ENCODE peak calls at places on chromosomes 4 and X, in six cellular contexts. A, K, U, Z, V and X are unnamed samples.

GRCh38 chrX:4572652-4573051 is 859.2 kb upstream of the PRKX start:
- DNase-seq in A (no peak), K (no peak), U (no peak), Z (no peak), V (no peak), X (no peak)

GRCh38 chr4:19614171-19614570 is 637.5 kb upstream of the SLIT2 start:
- DNase-seq in A (no peak), K (no peak), U (no peak), Z (no peak), V (peak; percentile 7), X (no peak)

GRCh38 chr4:4766570-4766969 is 92.9 kb upstream of the MSX1 start:
- DNase-seq in A (no peak), K (no peak), U (no peak), Z (no peak), V (no peak), X (no peak)

GRCh38 chr4:184747034-184747830 is 13.3 kb upstream of the CENPU start:
- DNase-seq in A (no peak), K (no peak), U (peak; percentile 44), Z (no peak), V (no peak), X (no peak)

GRCh38 chr4:101693842-101694398 is 96.6 kb upstream of the BANK1 start:
- DNase-seq in A (no peak), K (peak; percentile 57), U (no peak), Z (no peak), V (no peak), X (no peak)

GRCh38 chr4:150501983-150502382 is 80.0 kb upstream of the MAB21L2 start:
- DNase-seq in A (no peak), K (no peak), U (no peak), Z (no peak), V (no peak), X (no peak)

GRCh38 chr4:185559913-185560281 is 24.6 kb upstream of the PDLIM3 start:
- DNase-seq in A (no peak), K (peak; percentile 22), U (no peak), Z (no peak), V (peak; percentile 79), X (peak; percentile 97)

GRCh38 chrX:150060406-150060805 is 122.1 kb upstream of the EOLA2 start:
- DNase-seq in A (no peak), K (no peak), U (no peak), Z (no peak), V (no peak), X (no peak)

GRCh38 chr4:69858683-69859082 is 1.3 kb downstream of the SULT1E1 start:
- DNase-seq in A (no peak), K (peak; percentile 68), U (no peak), Z (no peak), V (peak; percentile 68), X (peak; percentile 65)

GRCh38 chr4:22454955-22455354 is 60.9 kb downstream of the ADGRA3 start:
- DNase-seq in A (no peak), K (no peak), U (no peak), Z (no peak), V (peak; percentile 46), X (no peak)

GRCh38 chr4:22456291-22456690 is 59.6 kb downstream of the ADGRA3 start:
- DNase-seq in A (no peak), K (no peak), U (no peak), Z (no peak), V (no peak), X (no peak)

GRCh38 chr4:22457348-22457747 is 58.5 kb downstream of the ADGRA3 start:
- DNase-seq in A (no peak), K (no peak), U (no peak), Z (no peak), V (no peak), X (no peak)

GRCh38 chr4:22458112-22458511 is 57.8 kb downstream of the ADGRA3 start:
- DNase-seq in A (no peak), K (no peak), U (no peak), Z (no peak), V (no peak), X (no peak)

GRCh38 chr4:22454216-22454838 is 61.5 kb downstream of the ADGRA3 start:
- DNase-seq in A (no peak), K (no peak), U (no peak), Z (no peak), V (no peak), X (no peak)
- TF ChIP-seq CTCF in A (no peak), K (no peak), U (no peak), Z (no peak), V (no peak), X (no peak)

DNA sequence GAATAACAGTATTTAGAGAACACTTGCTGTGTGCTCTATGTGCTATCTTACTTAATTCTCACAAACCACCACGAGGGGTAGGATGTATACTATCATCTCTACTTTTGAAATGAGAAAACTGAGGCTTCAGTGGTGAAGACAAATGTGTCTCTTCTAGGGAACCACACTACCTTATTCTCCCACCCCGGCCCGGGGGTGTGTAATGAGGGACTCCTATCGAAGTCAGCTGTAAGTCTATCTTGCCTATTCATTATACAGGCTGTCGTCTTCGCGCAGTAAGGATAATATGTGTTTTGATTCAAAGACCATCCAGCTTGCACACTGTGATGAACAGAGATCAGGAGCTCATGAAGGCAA is 1.1 kb downstream of the NOP14 start:
- DNase-seq in A (no peak), K (no peak), U (no peak), Z (no peak), V (no peak), X (no peak)
- TF ChIP-seq CTCF in A (no peak), K (peak; percentile 24), U (no peak), Z (no peak), V (no peak), X (no peak)

GRCh38 chr4:56668267-56668666 is 12.8 kb downstream of the HOPX start:
- DNase-seq in A (no peak), K (peak; percentile 30), U (no peak), Z (no peak), V (no peak), X (no peak)
- TF ChIP-seq CTCF in A (no peak), K (no peak), U (peak; percentile 45), Z (no peak), V (peak; percentile 54), X (peak; percentile 33)

GRCh38 chrX:83469551-83469950 is 38.5 kb upstream of the POU3F4 start:
- DNase-seq in A (no peak), K (no peak), U (no peak), Z (no peak), V (no peak), X (no peak)
- TF ChIP-seq CTCF in A (no peak), K (peak; percentile 4), U (peak; percentile 30), Z (no peak), V (no peak), X (peak; percentile 21)

GRCh38 chr4:11488657-11489448 is 60.2 kb upstream of the HS3ST1 start:
- DNase-seq in A (no peak), K (no peak), U (no peak), Z (no peak), V (no peak), X (no peak)
- TF ChIP-seq CTCF in A (no peak), K (no peak), U (peak; percentile 11), Z (no peak), V (no peak), X (no peak)

DNA sequence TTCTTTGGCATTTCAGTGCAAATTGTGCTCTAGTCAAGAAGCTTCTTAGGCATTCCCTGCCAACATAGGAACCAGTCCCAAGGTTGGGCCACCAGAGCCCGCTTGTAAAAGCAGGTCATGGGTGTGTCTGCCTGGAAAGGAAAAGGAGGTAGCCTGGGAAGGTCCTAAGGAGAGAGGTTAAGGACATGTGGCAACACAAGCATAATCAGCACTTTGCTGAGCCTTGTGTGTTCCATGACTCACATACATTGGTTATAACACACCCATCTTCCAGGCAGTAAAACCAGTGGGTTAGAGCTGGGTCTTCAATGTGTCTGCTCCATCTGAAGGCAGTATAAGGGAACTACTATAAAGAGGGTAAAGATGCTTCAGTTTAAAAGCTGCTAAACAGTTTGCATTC is 165.0 kb downstream of the FHIP1A start:
- DNase-seq in A (no peak), K (peak; percentile 41), U (no peak), Z (no peak), V (no peak), X (no peak)
- TF ChIP-seq CTCF in A (no peak), K (no peak), U (no peak), Z (no peak), V (no peak), X (no peak)

GRCh38 chr4:120290553-120290952 is 223.9 kb upstream of the MAD2L1 start:
- DNase-seq in A (no peak), K (no peak), U (no peak), Z (no peak), V (no peak), X (no peak)

GRCh38 chr4:120291541-120291940 is 224.9 kb upstream of the MAD2L1 start:
- DNase-seq in A (no peak), K (no peak), U (no peak), Z (no peak), V (no peak), X (no peak)

DNA sequence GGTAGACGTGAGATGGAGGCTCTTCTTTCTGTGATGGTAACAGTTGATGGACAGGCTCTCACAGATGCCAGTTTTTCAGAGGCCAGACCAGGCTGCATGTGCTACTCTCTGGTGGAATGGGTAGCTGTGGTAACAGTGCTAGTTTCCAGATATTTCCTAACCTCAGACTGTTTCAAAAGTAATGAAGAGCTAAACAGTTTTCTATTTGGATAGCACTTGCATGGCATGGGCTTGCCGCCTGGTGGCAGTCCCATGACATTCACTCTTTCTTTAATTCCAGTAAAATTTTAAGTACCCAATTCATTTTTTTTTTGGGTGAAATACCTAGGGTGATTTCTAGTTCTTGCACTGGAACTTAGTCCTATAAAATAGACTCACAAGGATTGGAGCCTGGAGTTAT is 220.2 kb upstream of the MAD2L1 start:
- DNase-seq in A (no peak), K (no peak), U (no peak), Z (no peak), V (no peak), X (no peak)
- TF ChIP-seq CTCF in A (no peak), K (no peak), U (no peak), Z (no peak), V (peak; percentile 35), X (peak; percentile 28)